ENCODE peak calls at places on chromosomes 5 and 9, in eight cellular contexts. One of them, this sample, is unnamed.

GRCh38 chr9:130931508-130932150 is 7.4 kb downstream of the FIBCD1 start:
- DNase-seq in DMS 273 treated with DMSO at 0.1 percent for 48 hours: no peak
- DNase-seq in GM04503: no peak
- DNase-seq in NCI-H1436 treated with DMSO at 0.1 percent for 48 hours: no peak
- DNase-seq in endodermal cell: no peak
- DNase-seq in KG1: no peak
- DNase-seq in NCI-H446: no peak
- DNase-seq in activated naive CD4-positive, alpha-beta T cell: no peak
- DNase-seq in this sample: no peak

GRCh38 chr9:101514056-101514455 is 19.6 kb upstream of the RNF20 start:
- DNase-seq in GM04503: no peak
- DNase-seq in NCI-H1436 treated with DMSO at 0.1 percent for 48 hours: no peak
- DNase-seq in activated naive CD4-positive, alpha-beta T cell: no peak
- DNase-seq in KG1: no peak
- DNase-seq in endodermal cell: no peak
- DNase-seq in DMS 273 treated with DMSO at 0.1 percent for 48 hours: no peak
- DNase-seq in NCI-H446: no peak
- DNase-seq in this sample: no peak

GRCh38 chr5:180658774-180659564 is 9.6 kb upstream of the FLT4 start:
- DNase-seq in NCI-H446: no peak
- DNase-seq in DMS 273 treated with DMSO at 0.1 percent for 48 hours: no peak
- DNase-seq in KG1: no peak
- DNase-seq in GM04503: no peak
- DNase-seq in activated naive CD4-positive, alpha-beta T cell: no peak
- DNase-seq in NCI-H1436 treated with DMSO at 0.1 percent for 48 hours: no peak
- DNase-seq in endodermal cell: peak
- DNase-seq in this sample: no peak

GRCh38 chr9:27400334-27400875 is 103.5 kb upstream of the EQTN start:
- DNase-seq in DMS 273 treated with DMSO at 0.1 percent for 48 hours: no peak
- DNase-seq in endodermal cell: no peak
- DNase-seq in GM04503: no peak
- DNase-seq in NCI-H1436 treated with DMSO at 0.1 percent for 48 hours: no peak
- DNase-seq in activated naive CD4-positive, alpha-beta T cell: no peak
- DNase-seq in KG1: no peak
- DNase-seq in NCI-H446: no peak
- DNase-seq in this sample: peak

GRCh38 chr5:32928761-32929160 is 217.6 kb downstream of the NPR3 start:
- DNase-seq in KG1: no peak
- DNase-seq in DMS 273 treated with DMSO at 0.1 percent for 48 hours: no peak
- DNase-seq in NCI-H1436 treated with DMSO at 0.1 percent for 48 hours: no peak
- DNase-seq in GM04503: no peak
- DNase-seq in NCI-H446: no peak
- DNase-seq in endodermal cell: no peak
- DNase-seq in activated naive CD4-positive, alpha-beta T cell: no peak
- DNase-seq in this sample: no peak

GRCh38 chr9:95067888-95068287 is 249.6 kb downstream of the FANCC start:
- DNase-seq in NCI-H446: no peak
- DNase-seq in activated naive CD4-positive, alpha-beta T cell: no peak
- DNase-seq in DMS 273 treated with DMSO at 0.1 percent for 48 hours: no peak
- DNase-seq in KG1: no peak
- DNase-seq in endodermal cell: no peak
- DNase-seq in NCI-H1436 treated with DMSO at 0.1 percent for 48 hours: no peak
- DNase-seq in GM04503: no peak
- DNase-seq in this sample: no peak

GRCh38 chr5:171310816-171311697 is 2.0 kb downstream of the TLX3 start:
- DNase-seq in KG1: peak
- DNase-seq in NCI-H1436 treated with DMSO at 0.1 percent for 48 hours: no peak
- DNase-seq in endodermal cell: peak
- DNase-seq in activated naive CD4-positive, alpha-beta T cell: no peak
- DNase-seq in GM04503: no peak
- DNase-seq in DMS 273 treated with DMSO at 0.1 percent for 48 hours: no peak
- DNase-seq in NCI-H446: no peak
- DNase-seq in this sample: peak

GRCh38 chr5:72244862-72245371 is 75.1 kb downstream of the MRPS27 start:
- DNase-seq in KG1: no peak
- DNase-seq in NCI-H446: no peak
- DNase-seq in endodermal cell: peak
- DNase-seq in GM04503: no peak
- DNase-seq in activated naive CD4-positive, alpha-beta T cell: no peak
- DNase-seq in NCI-H1436 treated with DMSO at 0.1 percent for 48 hours: no peak
- DNase-seq in DMS 273 treated with DMSO at 0.1 percent for 48 hours: peak
- DNase-seq in this sample: peak